ENCODE peak calls at places on chromosomes 7 and 10, in four cellular contexts. One of them, this sample, is unnamed.
A peak's percentile ranks its signal among the peaks of the same experiment; 100 is the strongest.

GRCh38 chr7:21142081-21142480 is 285.8 kb upstream of the SP4 start:
- DNase-seq in right atrium auricular region: no peak
- DNase-seq in AG10803: no peak
- DNase-seq in fibroblast of the aortic adventitia: no peak
- DNase-seq in this sample: no peak

GRCh38 chr7:21948887-21949469 is 3.3 kb upstream of the CDCA7L start:
- DNase-seq in right atrium auricular region: no peak
- DNase-seq in AG10803: no peak
- DNase-seq in fibroblast of the aortic adventitia: no peak
- DNase-seq in this sample: no peak

GRCh38 chr7:115678049-115678982 is 352.2 kb downstream of the TFEC start:
- DNase-seq in right atrium auricular region: no peak
- DNase-seq in AG10803: peak; percentile 90
- DNase-seq in fibroblast of the aortic adventitia: peak; percentile 65
- DNase-seq in this sample: peak; percentile 79

GRCh38 chr7:82288769-82289535 is 154.6 kb downstream of the CACNA2D1 start:
- DNase-seq in right atrium auricular region: no peak
- DNase-seq in AG10803: no peak
- DNase-seq in fibroblast of the aortic adventitia: no peak
- DNase-seq in this sample: no peak

GRCh38 chr7:39539816-39540215 is 26.4 kb upstream of the YAE1 start:
- DNase-seq in right atrium auricular region: no peak
- DNase-seq in AG10803: no peak
- DNase-seq in fibroblast of the aortic adventitia: no peak
- DNase-seq in this sample: no peak

GRCh38 chr7:27737178-27737577 is 2.8 kb upstream of the TAX1BP1 start:
- DNase-seq in right atrium auricular region: no peak
- DNase-seq in AG10803: no peak
- DNase-seq in fibroblast of the aortic adventitia: no peak
- DNase-seq in this sample: no peak

GRCh38 chr10:99708428-99709010 is 23.4 kb downstream of the COX15 start:
- DNase-seq in right atrium auricular region: no peak
- DNase-seq in AG10803: peak; percentile 81
- DNase-seq in fibroblast of the aortic adventitia: peak; percentile 50
- DNase-seq in this sample: no peak

GRCh38 chr10:101099901-101100300 is 31.2 kb upstream of the TLX1 start:
- DNase-seq in right atrium auricular region: no peak
- DNase-seq in AG10803: no peak
- DNase-seq in fibroblast of the aortic adventitia: no peak
- DNase-seq in this sample: no peak

GRCh38 chr10:119406137-119406536 is 136.4 kb downstream of the RGS10 start:
- DNase-seq in right atrium auricular region: no peak
- DNase-seq in AG10803: no peak
- DNase-seq in fibroblast of the aortic adventitia: no peak
- DNase-seq in this sample: no peak

GRCh38 chr10:1132584-1132983 is 76.4 kb downstream of the WDR37 start:
- DNase-seq in right atrium auricular region: no peak
- DNase-seq in AG10803: no peak
- DNase-seq in fibroblast of the aortic adventitia: no peak
- DNase-seq in this sample: no peak

GRCh38 chr7:148697256-148697841 is 1.4 kb upstream of the CUL1 start:
- DNase-seq in right atrium auricular region: peak; percentile 73
- DNase-seq in AG10803: peak; percentile 73
- DNase-seq in fibroblast of the aortic adventitia: peak; percentile 33
- DNase-seq in this sample: peak; percentile 50

GRCh38 chr10:92328999-92329398 is 38.0 kb downstream of the MARCHF5 start:
- DNase-seq in right atrium auricular region: no peak
- DNase-seq in AG10803: no peak
- DNase-seq in fibroblast of the aortic adventitia: no peak
- DNase-seq in this sample: no peak

GRCh38 chr10:88291289-88292184 is 291.6 kb downstream of the RNLS start:
- DNase-seq in right atrium auricular region: no peak
- DNase-seq in AG10803: no peak
- DNase-seq in fibroblast of the aortic adventitia: no peak
- DNase-seq in this sample: no peak

GRCh38 chr7:44134943-44135628 is 6.0 kb downstream of the MYL7 start:
- DNase-seq in right atrium auricular region: no peak
- DNase-seq in AG10803: no peak
- DNase-seq in fibroblast of the aortic adventitia: no peak
- DNase-seq in this sample: no peak

GRCh38 chr10:119602241-119603095 is 5.7 kb upstream of the TIAL1 start:
- DNase-seq in right atrium auricular region: peak; percentile 52
- DNase-seq in AG10803: peak; percentile 15
- DNase-seq in fibroblast of the aortic adventitia: peak; percentile 37
- DNase-seq in this sample: no peak

GRCh38 chr7:130844811-130845580 is 111.0 kb upstream of the KLF14 start:
- DNase-seq in right atrium auricular region: no peak
- DNase-seq in AG10803: peak; percentile 74
- DNase-seq in fibroblast of the aortic adventitia: peak; percentile 78
- DNase-seq in this sample: peak; percentile 67

GRCh38 chr7:44257618-44258422 is 57.0 kb downstream of the YKT6 start:
- DNase-seq in right atrium auricular region: peak; percentile 78
- DNase-seq in AG10803: peak; percentile 82
- DNase-seq in fibroblast of the aortic adventitia: peak; percentile 81
- DNase-seq in this sample: peak; percentile 93

GRCh38 chr7:138395763-138396162 is 64.3 kb upstream of the TRIM24 start:
- DNase-seq in right atrium auricular region: no peak
- DNase-seq in AG10803: no peak
- DNase-seq in fibroblast of the aortic adventitia: no peak
- DNase-seq in this sample: no peak

GRCh38 chr7:102044984-102045673 is 227.7 kb downstream of the CUX1 start:
- DNase-seq in right atrium auricular region: no peak
- DNase-seq in AG10803: peak; percentile 96
- DNase-seq in fibroblast of the aortic adventitia: peak; percentile 95
- DNase-seq in this sample: peak; percentile 95

GRCh38 chr10:132219486-132219885 is 32.7 kb downstream of the DPYSL4 start:
- DNase-seq in right atrium auricular region: no peak
- DNase-seq in AG10803: no peak
- DNase-seq in fibroblast of the aortic adventitia: no peak
- DNase-seq in this sample: no peak
- TF ChIP-seq CTCF in right atrium auricular region: no peak
- TF ChIP-seq CTCF in AG10803: no peak
- TF ChIP-seq CTCF in fibroblast of the aortic adventitia: peak; percentile 8
- TF ChIP-seq CTCF in this sample: no peak

DNA sequence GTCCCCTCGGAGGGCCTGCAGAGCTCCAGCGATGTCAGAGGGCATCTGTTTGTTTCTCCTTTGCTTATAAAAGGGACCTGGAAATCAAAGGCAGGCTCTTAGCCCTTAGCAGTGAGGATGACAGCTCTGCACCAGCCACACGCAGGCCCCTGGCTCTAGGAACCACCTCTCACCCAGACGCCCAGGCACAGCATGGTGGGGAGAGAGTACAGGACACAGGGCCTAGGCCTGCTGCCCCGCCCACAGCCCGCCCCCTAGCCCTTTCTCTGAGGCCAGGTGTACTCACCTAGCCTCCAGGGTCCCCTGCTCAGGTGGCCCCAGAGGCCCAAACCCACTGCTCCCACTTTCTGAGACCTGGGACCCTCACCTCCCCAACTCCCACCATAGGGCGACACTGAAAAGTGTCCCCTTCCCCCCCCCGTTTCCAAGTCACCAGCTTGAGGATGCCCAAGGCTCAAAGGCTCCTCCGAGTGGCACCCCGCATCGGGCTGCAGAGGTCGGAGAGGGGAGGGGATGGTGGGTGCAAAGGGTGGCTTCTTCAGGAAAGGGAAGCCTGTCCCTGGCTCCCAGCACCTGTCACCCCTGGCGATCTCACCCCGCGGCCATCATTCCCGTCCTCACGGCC is 697 bp upstream of the SLC18A2 start:
- DNase-seq in right atrium auricular region: no peak
- DNase-seq in AG10803: no peak
- DNase-seq in fibroblast of the aortic adventitia: no peak
- DNase-seq in this sample: no peak
- H3K4me3 ChIP-seq in right atrium auricular region: peak overlapping the region; percentile 31
- H3K4me3 ChIP-seq in AG10803: no peak overlapping the region
- H3K4me3 ChIP-seq in fibroblast of the aortic adventitia: no peak overlapping the region
- H3K4me3 ChIP-seq in this sample: no peak overlapping the region

GRCh38 chr7:118183586-118184391 is at the start of gene LSM8:
- DNase-seq in right atrium auricular region: peak; percentile 98
- DNase-seq in AG10803: peak; percentile 98
- DNase-seq in fibroblast of the aortic adventitia: peak; percentile 99
- DNase-seq in this sample: peak; percentile 99
- TF ChIP-seq CTCF in right atrium auricular region: no peak
- TF ChIP-seq CTCF in AG10803: no peak
- TF ChIP-seq CTCF in fibroblast of the aortic adventitia: no peak
- TF ChIP-seq CTCF in this sample: no peak

GRCh38 chr10:4849555-4850242 is 23.7 kb downstream of the AKR1E2 start:
- DNase-seq in right atrium auricular region: peak; percentile 98
- DNase-seq in AG10803: peak; percentile 93
- DNase-seq in fibroblast of the aortic adventitia: peak; percentile 98
- DNase-seq in this sample: peak; percentile 97
- H3K4me3 ChIP-seq in right atrium auricular region: no peak overlapping the region
- H3K4me3 ChIP-seq in AG10803: no peak overlapping the region
- H3K4me3 ChIP-seq in fibroblast of the aortic adventitia: no peak overlapping the region
- H3K4me3 ChIP-seq in this sample: no peak overlapping the region

GRCh38 chr10:75540357-75541335 is 109.2 kb downstream of the LRMDA start:
- DNase-seq in right atrium auricular region: no peak
- DNase-seq in AG10803: no peak
- DNase-seq in fibroblast of the aortic adventitia: no peak
- DNase-seq in this sample: no peak
- TF ChIP-seq CTCF in right atrium auricular region: no peak
- TF ChIP-seq CTCF in AG10803: peak; percentile 38
- TF ChIP-seq CTCF in fibroblast of the aortic adventitia: peak; percentile 28
- TF ChIP-seq CTCF in this sample: no peak

DNA sequence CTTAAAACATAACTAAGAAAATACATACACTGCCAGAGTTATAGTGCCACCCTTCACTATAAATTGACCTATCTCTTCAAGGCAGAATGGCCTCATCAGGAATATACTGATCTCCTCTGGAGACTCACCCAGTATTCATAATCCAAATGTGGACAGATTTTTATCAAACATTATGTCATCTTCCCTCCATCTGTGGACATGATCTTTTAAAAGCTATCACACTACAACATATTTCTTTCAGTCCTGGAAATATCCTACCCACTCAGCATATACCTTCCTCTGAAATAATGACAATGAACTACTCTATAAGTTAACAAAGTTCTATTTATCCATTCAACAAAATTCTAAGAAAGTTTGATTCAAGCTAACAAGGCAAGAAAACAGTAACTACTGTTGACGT is 3.2 kb downstream of the ZNF800 start:
- DNase-seq in right atrium auricular region: no peak
- DNase-seq in AG10803: no peak
- DNase-seq in fibroblast of the aortic adventitia: no peak
- DNase-seq in this sample: no peak
- H3K4me3 ChIP-seq in right atrium auricular region: no peak overlapping the region
- H3K4me3 ChIP-seq in AG10803: no peak overlapping the region
- H3K4me3 ChIP-seq in fibroblast of the aortic adventitia: no peak overlapping the region
- H3K4me3 ChIP-seq in this sample: no peak overlapping the region

GRCh38 chr7:121489440-121489839 is 93.3 kb upstream of the FAM3C start:
- DNase-seq in right atrium auricular region: no peak
- DNase-seq in AG10803: no peak
- DNase-seq in fibroblast of the aortic adventitia: no peak
- DNase-seq in this sample: no peak

GRCh38 chr7:121498816-121499215 is 102.7 kb upstream of the FAM3C start:
- DNase-seq in right atrium auricular region: no peak
- DNase-seq in AG10803: no peak
- DNase-seq in fibroblast of the aortic adventitia: no peak
- DNase-seq in this sample: no peak

GRCh38 chr7:121490309-121490708 is 94.2 kb upstream of the FAM3C start:
- DNase-seq in right atrium auricular region: no peak
- DNase-seq in AG10803: no peak
- DNase-seq in fibroblast of the aortic adventitia: no peak
- DNase-seq in this sample: no peak

GRCh38 chr7:121494531-121494930 is 98.4 kb upstream of the FAM3C start:
- DNase-seq in right atrium auricular region: no peak
- DNase-seq in AG10803: no peak
- DNase-seq in fibroblast of the aortic adventitia: peak; percentile 30
- DNase-seq in this sample: peak; percentile 56

DNA sequence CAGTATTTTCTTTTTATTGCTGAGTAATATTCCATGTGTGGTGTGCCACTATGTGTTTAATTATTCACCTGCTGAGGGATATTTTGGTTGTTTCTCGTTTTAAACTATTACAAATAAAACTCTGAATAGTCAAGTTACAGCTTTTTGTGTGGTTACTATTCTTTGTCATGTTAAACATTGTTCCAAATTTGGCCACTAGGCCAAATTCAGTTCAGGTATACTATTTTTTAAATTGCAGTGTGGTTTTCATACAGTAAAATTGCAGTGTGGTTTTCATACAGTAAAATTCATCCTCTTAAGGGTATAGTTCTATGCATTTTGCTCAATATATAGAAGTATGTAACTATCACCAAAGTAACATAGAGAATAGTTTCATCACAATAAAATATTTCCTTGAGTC is 97.4 kb upstream of the FAM3C start:
- DNase-seq in right atrium auricular region: no peak
- DNase-seq in AG10803: no peak
- DNase-seq in fibroblast of the aortic adventitia: no peak
- DNase-seq in this sample: no peak
- TF ChIP-seq CTCF in right atrium auricular region: no peak
- TF ChIP-seq CTCF in AG10803: no peak
- TF ChIP-seq CTCF in fibroblast of the aortic adventitia: no peak
- TF ChIP-seq CTCF in this sample: no peak